ENCODE peak calls at places on chromosomes 6 and 20, in five cellular contexts. Q is sciatic nerve; S is HCEC 1CT; G is HEK293T; H is activated CD4-positive, alpha-beta T cell treated with anti-CD3 and anti-CD28 coated beads, Interleukin-2, amount 10 ng/mL, durations not matched to agents 7 days and 5 days. W is an unnamed sample.

GRCh38 chr6:79450984-79451383 is 86.2 kb downstream of the LCA5 start:
- DNase-seq in G (no peak), H (no peak), Q (no peak), S (no peak), W (no peak)

GRCh38 chr6:53628354-53629119 is 37.0 kb downstream of the KLHL31 start:
- DNase-seq in H (no peak), G (no peak), Q (no peak), S (peak; percentile 15), W (no peak)

GRCh38 chr20:32621071-32621913 is 36.2 kb upstream of the NOL4L start:
- DNase-seq in H (no peak), G (peak; percentile 45), Q (no peak), S (no peak), W (peak; percentile 83)

GRCh38 chr6:47629954-47630353 is 68.4 kb upstream of the ADGRF4 start:
- DNase-seq in G (no peak), H (no peak), S (no peak), Q (no peak), W (no peak)

GRCh38 chr6:9539231-9539755 is 875.6 kb downstream of the TFAP2A start:
- DNase-seq in S (no peak), Q (no peak), H (no peak), G (no peak), W (no peak)

GRCh38 chr20:45487231-45487635 is 17.7 kb downstream of the WFDC2 start:
- DNase-seq in S (no peak), G (peak; percentile 34), Q (no peak), H (no peak), W (no peak)

GRCh38 chr6:100913400-100914276 is 32.5 kb upstream of the ASCC3 start:
- DNase-seq in G (no peak), Q (no peak), H (no peak), S (no peak), W (peak; percentile 12)

GRCh38 chr6:117602899-117603588 is 733 bp upstream of the GOPC start:
- DNase-seq in S (no peak), Q (no peak), G (no peak), H (no peak), W (no peak)

GRCh38 chr6:80363501-80363900 is 257.0 kb downstream of the BCKDHB start:
- DNase-seq in G (no peak), Q (no peak), H (no peak), S (peak; percentile 49), W (no peak)

GRCh38 chr6:116572162-116572561 is 858 bp downstream of the RWDD1 start:
- DNase-seq in G (peak; percentile 44), Q (no peak), H (peak; percentile 16), S (peak; percentile 37), W (no peak)

GRCh38 chr6:33983109-33983475 is 162.8 kb downstream of the GRM4 start:
- DNase-seq in S (peak; percentile 52), Q (peak; percentile 57), H (no peak), G (no peak), W (no peak)

GRCh38 chr6:13407709-13408695 is 79.4 kb downstream of the GFOD1 start:
- DNase-seq in Q (peak; percentile 65), S (peak; percentile 90), G (no peak), H (no peak), W (no peak)

GRCh38 chr6:21800948-21801438 is 207.4 kb downstream of the SOX4 start:
- DNase-seq in G (peak; percentile 35), H (no peak), Q (no peak), S (peak; percentile 42), W (peak; percentile 36)

GRCh38 chr6:33875696-33876095 is 71.9 kb upstream of the MLN start:
- DNase-seq in Q (no peak), G (no peak), H (no peak), S (no peak), W (no peak)

GRCh38 chr20:7841967-7842301 is 98.3 kb downstream of the HAO1 start:
- DNase-seq in S (peak; percentile 95), Q (no peak), G (no peak), H (no peak), W (no peak)

GRCh38 chr6:163491901-163492300 is 77.4 kb downstream of the QKI start:
- DNase-seq in H (no peak), S (no peak), Q (no peak), G (no peak), W (no peak)

GRCh38 chr6:113854531-113855499 is 2.3 kb upstream of the MARCKS start:
- DNase-seq in S (peak; percentile 70), H (no peak), Q (peak; percentile 89), G (peak; percentile 69), W (peak; percentile 94)

GRCh38 chr20:62508641-62509051 is 32.9 kb upstream of the GATA5 start:
- DNase-seq in S (no peak), H (peak; percentile 12), Q (no peak), G (no peak), W (no peak)

GRCh38 chr6:72635636-72636035 is 13.8 kb downstream of the KCNQ5 start:
- DNase-seq in Q (no peak), G (no peak), S (no peak), H (no peak), W (no peak)

GRCh38 chr6:21935561-21936028 is 342.0 kb downstream of the SOX4 start:
- DNase-seq in Q (no peak), G (peak; percentile 52), H (peak; percentile 43), S (peak; percentile 70), W (no peak)

W was measured in NCI-H1436.